ENCODE peak calls at places on chromosomes 11 and 22, in five cellular contexts. P is PC-9, F is endodermal cell, K is left ventricle myocardium inferior, A is fibroblast of lung. W is an unnamed sample. For H3K4me1, the result is how much of the 10 kb centered on the place peaks cover.

GRCh38 chr11:119788096-119788883 is 59.3 kb upstream of the NECTIN1 start:
- DNase-seq in K (no peak), F (no peak), P (no peak), A (no peak), W (no peak)

GRCh38 chr11:75851203-75851602 is 36.2 kb downstream of the UVRAG start:
- DNase-seq in A (no peak), F (no peak), K (no peak), P (no peak), W (no peak)

GRCh38 chr11:91730071-91730470 is 494.5 kb upstream of the FAT3 start:
- DNase-seq in K (no peak), F (peak), P (no peak), A (no peak), W (no peak)

GRCh38 chr11:58640386-58641023 is 18.0 kb downstream of the CNTF start:
- DNase-seq in P (no peak), K (no peak), A (no peak), F (no peak), W (no peak)

GRCh38 chr11:130313383-130314183 is 1.1 kb downstream of the ZBTB44 start:
- DNase-seq in P (peak), A (no peak), K (no peak), F (no peak), W (peak)

GRCh38 chr11:61153593-61154090 is 7.6 kb downstream of the VPS37C start:
- DNase-seq in K (no peak), P (no peak), A (peak), F (no peak), W (no peak)

GRCh38 chr11:114384487-114384886 is 15.8 kb downstream of the C11orf71 start:
- DNase-seq in F (no peak), K (no peak), P (no peak), A (no peak), W (peak)

GRCh38 chr11:92453055-92453454 is 228.4 kb downstream of the FAT3 start:
- DNase-seq in F (no peak), P (peak), K (no peak), A (peak), W (peak)

GRCh38 chr11:102410382-102410784 is 42.2 kb downstream of the TMEM123 start:
- DNase-seq in P (no peak), K (no peak), A (peak), F (no peak), W (no peak)

GRCh38 chr11:115279831-115280761 is 224.1 kb downstream of the CADM1 start:
- DNase-seq in P (no peak), A (peak), K (no peak), F (no peak), W (no peak)

GRCh38 chr11:125514336-125515101 is 18.5 kb upstream of the FEZ1 start:
- DNase-seq in K (no peak), P (peak), F (no peak), A (peak), W (peak)

GRCh38 chr11:122375687-122376399 is 259.8 kb upstream of the BLID start:
- DNase-seq in A (peak), F (no peak), P (no peak), K (no peak), W (peak)

GRCh38 chr11:62911137-62912130 is 9.7 kb downstream of the CHRM1 start:
- DNase-seq in P (no peak), K (no peak), A (no peak), F (no peak), W (no peak)

GRCh38 chr22:31120642-31121041 is 2.1 kb upstream of the INPP5J start:
- DNase-seq in K (no peak), F (peak), P (peak), A (no peak), W (no peak)

GRCh38 chr11:112087212-112087611 is 539 bp downstream of the SDHD start:
- DNase-seq in K (no peak), A (no peak), P (no peak), F (no peak), W (peak)

GRCh38 chr11:112086422-112087191 is at the start of the genes SDHD and TIMM8B:
- DNase-seq in P (peak), F (peak), K (peak), A (peak), W (peak)

GRCh38 chr11:112082729-112083128 is 3.8 kb downstream of the TIMM8B start:
- DNase-seq in F (no peak), A (peak), K (no peak), P (no peak), W (peak)

GRCh38 chr11:112085822-112086421 is 634 bp downstream of the TIMM8B start:
- DNase-seq in A (peak), F (no peak), K (no peak), P (no peak), W (peak)
- H3K4me1 ChIP-seq in A (under half), F (under half), K (half or more), P (under half), W (under half)

DNA sequence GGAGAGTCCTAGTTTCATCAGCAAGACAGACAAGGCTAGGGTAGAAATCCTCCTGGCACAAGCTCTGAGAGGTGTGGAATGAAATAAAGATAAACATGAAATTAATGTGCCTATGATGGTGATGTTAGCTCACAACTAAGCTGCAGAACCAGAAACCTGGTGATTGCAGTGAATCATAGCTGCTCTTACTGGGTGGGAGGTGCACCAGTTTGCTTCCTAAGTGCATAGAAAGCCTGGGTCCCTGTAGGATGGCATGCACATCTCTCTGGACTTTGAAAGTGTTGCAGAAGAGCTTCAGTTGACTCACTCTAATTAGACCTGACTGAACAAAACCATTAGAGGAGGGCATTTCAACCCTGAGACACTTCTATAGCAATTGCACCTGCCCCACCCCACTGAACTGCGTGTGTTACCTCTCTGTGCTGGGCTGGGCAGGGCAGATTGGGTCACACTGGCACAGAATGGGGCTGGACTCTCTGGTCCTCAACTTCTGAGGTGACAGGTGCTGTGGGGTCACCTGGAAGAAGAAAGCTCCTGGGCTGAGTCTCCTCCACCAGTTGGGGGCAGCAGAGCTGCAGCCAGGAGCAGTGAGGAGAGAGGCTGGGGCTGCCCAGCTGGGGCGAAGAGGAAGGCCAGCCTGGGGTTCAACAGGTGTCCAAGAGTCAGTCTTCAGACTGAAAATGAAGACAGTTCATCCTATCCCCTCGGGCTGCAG is 57.9 kb downstream of the GGTLC2 start:
- DNase-seq in K (no peak), P (no peak), A (no peak), F (peak), W (peak)
- TF ChIP-seq CTCF in K (no peak), P (peak), A (no peak), F (peak), W (peak)

GRCh38 chr22:37804886-37805857 is 2.6 kb upstream of the GCAT start:
- DNase-seq in A (peak), F (peak), K (peak), P (peak), W (peak)
- H3K4me1 ChIP-seq in A (under half), F (under half), K (half or more), P (under half), W (under half)

GRCh38 chr11:132943325-132943736 is 589.0 kb downstream of the OPCML start:
- DNase-seq in K (no peak), A (peak), P (no peak), F (no peak), W (no peak)
- TF ChIP-seq CTCF in K (no peak), A (no peak), P (no peak), F (no peak), W (no peak)

GRCh38 chr11:78160557-78160956 is 21.1 kb upstream of the ALG8 start:
- DNase-seq in F (no peak), P (no peak), K (no peak), A (no peak), W (no peak)

GRCh38 chr11:78163828-78164227 is 24.4 kb upstream of the ALG8 start:
- DNase-seq in F (no peak), P (no peak), K (no peak), A (no peak), W (no peak)

GRCh38 chr11:78164471-78164870 is 24.0 kb downstream of the KCTD21 start:
- DNase-seq in A (no peak), F (no peak), K (no peak), P (no peak), W (no peak)

GRCh38 chr11:78161346-78161745 is 21.9 kb upstream of the ALG8 start:
- DNase-seq in A (no peak), F (no peak), K (no peak), P (no peak), W (no peak)

DNA sequence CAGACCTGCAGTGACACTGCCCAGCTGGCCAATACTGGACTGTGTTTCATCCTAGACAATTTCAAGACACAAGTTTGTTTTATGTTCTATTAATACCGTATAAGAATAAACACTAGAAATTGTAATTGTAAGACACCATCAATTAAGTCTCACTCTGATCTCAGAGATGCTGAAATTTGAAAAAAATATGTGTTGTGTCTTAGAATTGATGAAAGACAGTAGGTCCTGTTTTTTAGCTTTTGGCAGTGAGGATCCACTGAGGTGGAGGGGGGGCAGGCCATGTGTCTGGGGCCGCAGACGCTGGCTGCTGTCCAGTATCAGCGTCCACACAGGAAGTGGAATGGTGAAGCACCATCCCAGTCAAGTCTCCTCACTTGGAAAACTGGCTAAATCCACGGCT is 22.5 kb upstream of the ALG8 start:
- DNase-seq in K (peak), P (no peak), F (no peak), A (peak), W (no peak)
- H3K4me1 ChIP-seq in K (under half), P (under half), F (under half), A (under half), W (under half)

GRCh38 chr11:64653388-64653973 is 62.5 kb downstream of the SLC22A12 start:
- DNase-seq in K (no peak), P (no peak), A (no peak), F (no peak), W (no peak)
- TF ChIP-seq CTCF in K (peak), P (peak), A (no peak), F (no peak), W (no peak)